ENCODE peak calls at places on chromosomes 5 and 9, in ten cellular contexts. H is H7; E is anterior cingulate cortex; T is substantia nigra; Q is WTC11; N is HS-5; I is T-helper 17 cell; G is midbrain; V is activated CD8-positive, alpha-beta memory T cell treated with anti-CD3 and anti-CD28 coated beads, Interleukin-2, amount 50 U/mL, for 48 hours; A is NAMALWA. U is an unnamed sample.
A peak's percentile ranks its signal among the peaks of the same experiment; 100 is the strongest.

GRCh38 chr5:96127538-96127937 is 165.9 kb upstream of the ELL2 start:
- DNase-seq in H (no peak), E (no peak), T (no peak), Q (no peak), N (no peak), I (no peak), G (no peak), V (no peak), A (no peak), U (no peak)

GRCh38 chr9:98185611-98186171 is 6.7 kb downstream of the CORO2A start:
- DNase-seq in H (no peak), E (no peak), T (no peak), Q (no peak), N (no peak), I (no peak), G (no peak), V (no peak), A (no peak), U (no peak)

GRCh38 chr9:124327488-124327887 is 69.7 kb downstream of the NEK6 start:
- DNase-seq in H (no peak), E (no peak), T (no peak), Q (no peak), N (no peak), I (no peak), G (no peak), V (no peak), A (no peak), U (no peak)

GRCh38 chr9:134040176-134040565 is 14.9 kb downstream of the BRD3OS start:
- DNase-seq in H (no peak), E (no peak), T (no peak), Q (no peak), N (no peak), I (no peak), G (no peak), V (no peak), A (no peak), U (no peak)

GRCh38 chr5:176628406-176629228 is 1.7 kb downstream of the SNCB start:
- DNase-seq in H (peak; percentile 73), E (no peak), T (no peak), Q (no peak), N (no peak), I (no peak), G (no peak), V (no peak), A (no peak), U (no peak)

GRCh38 chr5:66231508-66231907 is 87.4 kb downstream of the SREK1 start:
- DNase-seq in H (no peak), E (no peak), T (no peak), Q (no peak), N (no peak), I (no peak), G (no peak), V (no peak), A (no peak), U (no peak)

GRCh38 chr9:109383356-109383755 is 62.5 kb upstream of the EPB41L4B start:
- DNase-seq in H (no peak), E (no peak), T (no peak), Q (no peak), N (no peak), I (no peak), G (no peak), V (no peak), A (no peak), U (no peak)

GRCh38 chr5:143314123-143314522 is 89.4 kb downstream of the NR3C1 start:
- DNase-seq in H (no peak), E (no peak), T (no peak), Q (no peak), N (no peak), I (no peak), G (no peak), V (no peak), A (peak; percentile 30), U (no peak)

GRCh38 chr5:143204474-143205246 is 198.8 kb downstream of the NR3C1 start:
- DNase-seq in H (no peak), E (no peak), T (no peak), Q (no peak), N (no peak), I (no peak), G (no peak), V (no peak), A (no peak), U (no peak)

GRCh38 chr5:18043344-18043743 is 409.1 kb downstream of the TAF11L14 start:
- DNase-seq in H (peak; percentile 9), E (no peak), T (no peak), Q (no peak), N (peak; percentile 6), I (no peak), G (no peak), V (no peak), A (no peak), U (no peak)

GRCh38 chr5:101047181-101047580 is 144.1 kb upstream of the ST8SIA4 start:
- DNase-seq in H (no peak), E (no peak), T (no peak), Q (no peak), N (no peak), I (no peak), G (no peak), V (no peak), A (no peak), U (no peak)

U was measured in endodermal cell.